ENCODE peak calls at places on chromosome 21, in seven cellular contexts. L, Z, G, J, V, N and Y are unnamed samples. For H3K4me1, the result is how much of the 10 kb centered on the place peaks cover.

GRCh38 chr21:30030416-30030815 is 90.6 kb upstream of the GRIK1 start:
- DNase-seq in L (no peak), Z (no peak), G (no peak), J (no peak), V (no peak), N (no peak), Y (no peak)

GRCh38 chr21:43667191-43667904 is 8.0 kb downstream of the RRP1B start:
- DNase-seq in L (no peak), Z (peak), G (no peak), J (peak), V (no peak), N (no peak), Y (no peak)

GRCh38 chr21:9738527-9738926 is 782.9 kb upstream of the TPTE start:
- DNase-seq in L (no peak), Z (no peak), G (no peak), J (no peak), V (no peak), N (no peak), Y (no peak)

GRCh38 chr21:25383545-25383944 is 223.7 kb downstream of the MRPL39 start:
- DNase-seq in L (no peak), Z (no peak), G (no peak), J (no peak), V (no peak), N (no peak), Y (peak)

GRCh38 chr21:43884861-43885370 is 19.9 kb downstream of the AGPAT3 start:
- DNase-seq in L (no peak), Z (no peak), G (no peak), J (no peak), V (no peak), N (no peak), Y (no peak)

GRCh38 chr21:46667735-46668380 is 32.4 kb downstream of the PRMT2 start:
- DNase-seq in L (peak), Z (peak), G (peak), J (peak), V (no peak), N (no peak), Y (peak)

GRCh38 chr21:38875694-38876492 is 70.2 kb downstream of the ETS2 start:
- DNase-seq in L (no peak), Z (peak), G (no peak), J (peak), V (no peak), N (no peak), Y (no peak)

GRCh38 chr21:36125513-36126121 is 9.3 kb upstream of the CBR3 start:
- DNase-seq in L (no peak), Z (peak), G (no peak), J (peak), V (no peak), N (no peak), Y (peak)

GRCh38 chr21:43318841-43319781 is 107.8 kb downstream of the SIK1 start:
- DNase-seq in L (no peak), Z (peak), G (no peak), J (peak), V (peak), N (no peak), Y (no peak)

GRCh38 chr21:29473808-29474207 is 175.1 kb downstream of the BACH1 start:
- DNase-seq in L (no peak), Z (no peak), G (no peak), J (no peak), V (no peak), N (no peak), Y (no peak)

GRCh38 chr21:31261759-31262158 is 82.3 kb downstream of the TIAM1 start:
- DNase-seq in L (no peak), Z (no peak), G (no peak), J (no peak), V (no peak), N (no peak), Y (no peak)

GRCh38 chr21:40840441-40840840 is 6.5 kb downstream of the DSCAM start:
- DNase-seq in L (no peak), Z (no peak), G (no peak), J (no peak), V (peak), N (no peak), Y (no peak)

GRCh38 chr21:31372176-31372765 is 28.2 kb upstream of the TIAM1 start:
- DNase-seq in L (no peak), Z (no peak), G (no peak), J (no peak), V (no peak), N (no peak), Y (no peak)

GRCh38 chr21:14545906-14546480 is at the start of gene SAMSN1:
- DNase-seq in L (no peak), Z (no peak), G (no peak), J (peak), V (no peak), N (no peak), Y (no peak)

GRCh38 chr21:36141513-36141925 is 6.6 kb downstream of the CBR3 start:
- DNase-seq in L (peak), Z (peak), G (peak), J (peak), V (peak), N (peak), Y (peak)

GRCh38 chr21:43343992-43344886 is 82.7 kb downstream of the SIK1 start:
- DNase-seq in L (no peak), Z (no peak), G (no peak), J (no peak), V (no peak), N (no peak), Y (no peak)

GRCh38 chr21:31873275-31873695 is 465 bp downstream of the HUNK start:
- DNase-seq in L (peak), Z (no peak), G (peak), J (no peak), V (no peak), N (no peak), Y (peak)

GRCh38 chr21:25759573-25759972 is 24.8 kb downstream of the GABPA start:
- DNase-seq in L (no peak), Z (peak), G (no peak), J (peak), V (no peak), N (no peak), Y (no peak)

GRCh38 chr21:39072468-39072867 is 110.8 kb downstream of the PSMG1 start:
- DNase-seq in L (no peak), Z (no peak), G (no peak), J (no peak), V (no peak), N (no peak), Y (no peak)

GRCh38 chr21:36729301-36729970 is 30.5 kb downstream of the SIM2 start:
- DNase-seq in L (peak), Z (no peak), G (no peak), J (no peak), V (no peak), N (no peak), Y (no peak)

GRCh38 chr21:37521658-37522057 is 155.1 kb downstream of the DYRK1A start:
- DNase-seq in L (no peak), Z (no peak), G (no peak), J (no peak), V (no peak), N (no peak), Y (no peak)

GRCh38 chr21:43572443-43572842 is 86.8 kb downstream of the HSF2BP start:
- DNase-seq in L (no peak), Z (no peak), G (no peak), J (no peak), V (no peak), N (no peak), Y (no peak)

GRCh38 chr21:43369124-43369523 is 57.8 kb downstream of the SIK1 start:
- DNase-seq in L (no peak), Z (peak), G (no peak), J (peak), V (peak), N (no peak), Y (no peak)

GRCh38 chr21:29205009-29205408 is 74.6 kb downstream of the MAP3K7CL start:
- DNase-seq in L (no peak), Z (no peak), G (no peak), J (no peak), V (no peak), N (no peak), Y (no peak)

GRCh38 chr21:20639026-20639425 is 359.2 kb upstream of the NCAM2 start:
- DNase-seq in L (no peak), Z (no peak), G (no peak), J (no peak), V (no peak), N (no peak), Y (no peak)

GRCh38 chr21:9760398-9761074 is 760.8 kb upstream of the TPTE start:
- DNase-seq in L (no peak), Z (no peak), G (no peak), J (no peak), V (no peak), N (no peak), Y (no peak)

GRCh38 chr21:36981049-36981391 is 14.6 kb upstream of the HLCS start:
- DNase-seq in L (no peak), Z (no peak), G (no peak), J (no peak), V (no peak), N (no peak), Y (no peak)

GRCh38 chr21:18529253-18529652 is 125.7 kb upstream of the TMPRSS15 start:
- DNase-seq in L (no peak), Z (no peak), G (no peak), J (peak), V (no peak), N (no peak), Y (no peak)

GRCh38 chr21:34156957-34157356 is 83.6 kb downstream of the MRPS6 start:
- DNase-seq in L (no peak), Z (no peak), G (no peak), J (no peak), V (no peak), N (no peak), Y (no peak)

GRCh38 chr21:34158866-34159616 is 85.7 kb downstream of the MRPS6 start:
- DNase-seq in L (no peak), Z (no peak), G (no peak), J (no peak), V (no peak), N (no peak), Y (no peak)

GRCh38 chr21:34157456-34158025 is 84.2 kb downstream of the MRPS6 start:
- DNase-seq in L (no peak), Z (no peak), G (no peak), J (no peak), V (no peak), N (no peak), Y (no peak)

GRCh38 chr21:34154878-34155277 is 81.5 kb downstream of the MRPS6 start:
- DNase-seq in L (no peak), Z (no peak), G (no peak), J (no peak), V (no peak), N (no peak), Y (no peak)

DNA sequence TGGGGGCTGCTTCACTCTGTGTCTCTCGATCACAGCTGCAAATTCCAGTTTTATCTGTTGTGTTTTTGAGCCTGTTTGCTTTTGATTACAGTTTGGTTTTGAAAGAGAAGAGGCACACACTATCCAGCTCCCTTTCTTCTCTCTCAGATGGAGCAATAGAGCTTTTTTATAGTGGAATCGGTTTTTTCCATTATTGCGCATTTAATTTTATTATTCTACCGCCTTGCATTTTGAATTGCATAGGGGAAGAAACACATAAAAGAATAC is 86.2 kb downstream of the MRPS6 start:
- DNase-seq in L (no peak), Z (no peak), G (no peak), J (no peak), V (no peak), N (no peak), Y (no peak)
- H3K23ac ChIP-seq in L (no peak), Z (no peak), G (no peak), J (no peak), V (no peak), N (no peak), Y (no peak)

GRCh38 chr21:33028759-33029511 is 3.2 kb downstream of the OLIG2 start:
- DNase-seq in L (peak), Z (peak), G (no peak), J (no peak), V (no peak), N (no peak), Y (no peak)

GRCh38 chr21:33029975-33030461 is 4.3 kb downstream of the OLIG2 start:
- DNase-seq in L (peak), Z (no peak), G (no peak), J (no peak), V (no peak), N (no peak), Y (no peak)

GRCh38 chr21:33030633-33031032 is 4.9 kb downstream of the OLIG2 start:
- DNase-seq in L (no peak), Z (no peak), G (no peak), J (no peak), V (no peak), N (no peak), Y (no peak)

GRCh38 chr21:33028271-33028670 is 2.5 kb downstream of the OLIG2 start:
- DNase-seq in L (no peak), Z (no peak), G (no peak), J (no peak), V (no peak), N (no peak), Y (no peak)

GRCh38 chr21:33029512-33029921 is 3.8 kb downstream of the OLIG2 start:
- DNase-seq in L (peak), Z (no peak), G (no peak), J (no peak), V (no peak), N (no peak), Y (no peak)
- H3K4me1 ChIP-seq in L (under half), Z (under half), G (under half), J (under half), V (under half), N (under half), Y (under half)

GRCh38 chr21:15953551-15954116 is 223.9 kb downstream of the USP25 start:
- DNase-seq in L (no peak), Z (no peak), G (no peak), J (no peak), V (no peak), N (no peak), Y (no peak)
- H2BK5ac ChIP-seq in L (no peak), Z (no peak), G (no peak), J (no peak), V (no peak), N (no peak), Y (no peak)

GRCh38 chr21:34908424-34909055 is 140.6 kb downstream of the RUNX1 start:
- DNase-seq in L (no peak), Z (no peak), G (no peak), J (no peak), V (peak), N (no peak), Y (peak)
- H3K23ac ChIP-seq in L (no peak), Z (no peak), G (no peak), J (no peak), V (no peak), N (no peak), Y (no peak)

DNA sequence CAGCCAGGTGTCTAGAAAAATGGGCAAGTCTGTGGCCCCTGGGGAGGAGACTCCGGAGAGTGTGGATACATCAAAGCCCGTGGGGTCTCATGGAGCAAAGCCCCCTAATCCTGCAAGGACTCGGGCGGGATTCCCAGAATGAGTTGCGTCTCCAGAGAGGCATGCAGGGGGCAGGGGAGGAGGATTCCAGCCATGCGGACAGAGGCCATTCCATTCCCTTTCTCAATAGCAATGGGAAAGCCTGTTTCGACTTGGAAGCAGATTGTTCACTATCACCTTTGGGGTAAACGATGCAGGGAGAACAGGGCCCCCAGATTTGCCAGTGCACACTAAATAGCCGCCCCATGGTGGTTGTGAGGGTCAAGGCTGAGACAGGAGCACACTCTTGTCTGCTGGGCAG is 15.4 kb upstream of the PRDM15 start:
- DNase-seq in L (no peak), Z (no peak), G (no peak), J (no peak), V (peak), N (no peak), Y (no peak)
- H3K4me1 ChIP-seq in L (under half), Z (under half), G (under half), J (under half), V (under half), N (under half), Y (under half)

GRCh38 chr21:45341261-45341660 is 53.6 kb upstream of the POFUT2 start:
- DNase-seq in L (no peak), Z (no peak), G (no peak), J (no peak), V (no peak), N (no peak), Y (no peak)
- H2BK5ac ChIP-seq in L (no peak), Z (no peak), G (no peak), J (no peak), V (no peak), N (no peak), Y (no peak)

GRCh38 chr21:27704567-27705166 is 737.8 kb upstream of the ADAMTS5 start:
- DNase-seq in L (no peak), Z (no peak), G (no peak), J (no peak), V (no peak), N (no peak), Y (no peak)
- H3K23ac ChIP-seq in L (no peak), Z (no peak), G (no peak), J (no peak), V (no peak), N (no peak), Y (no peak)